ENCODE peak calls at places on chromosomes 16 and 17, in seven cellular contexts. One of them, this sample, is unnamed.

GRCh38 chr16:4391635-4392381 is 20.2 kb downstream of the VASN start:
- DNase-seq in iPS-NIHi11: peak
- DNase-seq in endothelial cell: no peak
- DNase-seq in fibroblast of pulmonary artery: no peak
- DNase-seq in GM13976: no peak
- DNase-seq in skeletal muscle cell: no peak
- DNase-seq in effector CD4-positive, alpha-beta T cell: no peak
- DNase-seq in this sample: no peak

GRCh38 chr16:52634101-52634500 is 87.2 kb upstream of the TOX3 start:
- DNase-seq in effector CD4-positive, alpha-beta T cell: no peak
- DNase-seq in GM13976: no peak
- DNase-seq in endothelial cell: no peak
- DNase-seq in fibroblast of pulmonary artery: no peak
- DNase-seq in skeletal muscle cell: no peak
- DNase-seq in iPS-NIHi11: no peak
- DNase-seq in this sample: no peak

GRCh38 chr16:68715471-68715870 is 21.6 kb upstream of the CDH1 start:
- DNase-seq in iPS-NIHi11: no peak
- DNase-seq in effector CD4-positive, alpha-beta T cell: no peak
- DNase-seq in endothelial cell: no peak
- DNase-seq in GM13976: no peak
- DNase-seq in fibroblast of pulmonary artery: no peak
- DNase-seq in skeletal muscle cell: no peak
- DNase-seq in this sample: no peak

GRCh38 chr17:59427425-59427921 is 96.0 kb downstream of the YPEL2 start:
- DNase-seq in skeletal muscle cell: peak
- DNase-seq in endothelial cell: peak
- DNase-seq in fibroblast of pulmonary artery: peak
- DNase-seq in effector CD4-positive, alpha-beta T cell: no peak
- DNase-seq in iPS-NIHi11: no peak
- DNase-seq in GM13976: peak
- DNase-seq in this sample: peak

GRCh38 chr17:20279631-20280030 is 187.7 kb downstream of the LGALS9B start:
- DNase-seq in skeletal muscle cell: no peak
- DNase-seq in fibroblast of pulmonary artery: no peak
- DNase-seq in effector CD4-positive, alpha-beta T cell: no peak
- DNase-seq in iPS-NIHi11: no peak
- DNase-seq in GM13976: no peak
- DNase-seq in endothelial cell: no peak
- DNase-seq in this sample: no peak

GRCh38 chr17:17759164-17759563 is 77.6 kb downstream of the SREBF1 start:
- DNase-seq in skeletal muscle cell: no peak
- DNase-seq in GM13976: no peak
- DNase-seq in effector CD4-positive, alpha-beta T cell: no peak
- DNase-seq in iPS-NIHi11: no peak
- DNase-seq in fibroblast of pulmonary artery: no peak
- DNase-seq in endothelial cell: no peak
- DNase-seq in this sample: no peak

GRCh38 chr16:80663078-80663477 is 122.3 kb downstream of the DYNLRB2 start:
- DNase-seq in endothelial cell: no peak
- DNase-seq in GM13976: no peak
- DNase-seq in skeletal muscle cell: no peak
- DNase-seq in fibroblast of pulmonary artery: no peak
- DNase-seq in iPS-NIHi11: no peak
- DNase-seq in effector CD4-positive, alpha-beta T cell: no peak
- DNase-seq in this sample: no peak

GRCh38 chr17:7261377-7262191 is 694 bp downstream of the CLDN7 start:
- DNase-seq in GM13976: peak
- DNase-seq in iPS-NIHi11: peak
- DNase-seq in skeletal muscle cell: no peak
- DNase-seq in effector CD4-positive, alpha-beta T cell: no peak
- DNase-seq in endothelial cell: peak
- DNase-seq in fibroblast of pulmonary artery: no peak
- DNase-seq in this sample: no peak

GRCh38 chr16:85707528-85708095 is 18.9 kb upstream of the GINS2 start:
- DNase-seq in fibroblast of pulmonary artery: no peak
- DNase-seq in effector CD4-positive, alpha-beta T cell: no peak
- DNase-seq in skeletal muscle cell: no peak
- DNase-seq in GM13976: no peak
- DNase-seq in iPS-NIHi11: no peak
- DNase-seq in endothelial cell: no peak
- DNase-seq in this sample: no peak

GRCh38 chr17:77445030-77445907 is 304.5 kb downstream of the SEC14L1 start:
- DNase-seq in effector CD4-positive, alpha-beta T cell: peak
- DNase-seq in iPS-NIHi11: no peak
- DNase-seq in endothelial cell: no peak
- DNase-seq in fibroblast of pulmonary artery: peak
- DNase-seq in GM13976: peak
- DNase-seq in skeletal muscle cell: no peak
- DNase-seq in this sample: peak

GRCh38 chr17:8447816-8448215 is 12.1 kb downstream of the NDEL1 start:
- DNase-seq in iPS-NIHi11: peak
- DNase-seq in endothelial cell: no peak
- DNase-seq in skeletal muscle cell: no peak
- DNase-seq in fibroblast of pulmonary artery: no peak
- DNase-seq in effector CD4-positive, alpha-beta T cell: no peak
- DNase-seq in GM13976: no peak
- DNase-seq in this sample: no peak

GRCh38 chr16:31453255-31454204 is 5.8 kb upstream of the ARMC5 start:
- DNase-seq in endothelial cell: no peak
- DNase-seq in fibroblast of pulmonary artery: peak
- DNase-seq in skeletal muscle cell: no peak
- DNase-seq in iPS-NIHi11: no peak
- DNase-seq in GM13976: no peak
- DNase-seq in effector CD4-positive, alpha-beta T cell: no peak
- DNase-seq in this sample: peak

GRCh38 chr16:38941-39892 is 14.2 kb downstream of the POLR3K start:
- DNase-seq in iPS-NIHi11: no peak
- DNase-seq in skeletal muscle cell: no peak
- DNase-seq in endothelial cell: no peak
- DNase-seq in GM13976: peak
- DNase-seq in fibroblast of pulmonary artery: no peak
- DNase-seq in effector CD4-positive, alpha-beta T cell: peak
- DNase-seq in this sample: no peak

GRCh38 chr17:80878876-80879722 is 112.5 kb upstream of the CHMP6 start:
- DNase-seq in iPS-NIHi11: no peak
- DNase-seq in effector CD4-positive, alpha-beta T cell: no peak
- DNase-seq in skeletal muscle cell: no peak
- DNase-seq in GM13976: no peak
- DNase-seq in endothelial cell: no peak
- DNase-seq in fibroblast of pulmonary artery: no peak
- DNase-seq in this sample: no peak

GRCh38 chr16:54748611-54749190 is 182.0 kb upstream of the IRX5 start:
- DNase-seq in fibroblast of pulmonary artery: no peak
- DNase-seq in iPS-NIHi11: no peak
- DNase-seq in skeletal muscle cell: no peak
- DNase-seq in effector CD4-positive, alpha-beta T cell: no peak
- DNase-seq in endothelial cell: no peak
- DNase-seq in GM13976: no peak
- DNase-seq in this sample: no peak

GRCh38 chr17:33142703-33143299 is 150.3 kb downstream of the ASIC2 start:
- DNase-seq in fibroblast of pulmonary artery: peak
- DNase-seq in endothelial cell: peak
- DNase-seq in effector CD4-positive, alpha-beta T cell: no peak
- DNase-seq in GM13976: peak
- DNase-seq in skeletal muscle cell: no peak
- DNase-seq in iPS-NIHi11: peak
- DNase-seq in this sample: no peak

GRCh38 chr16:26015776-26016175 is 324.0 kb downstream of the HS3ST4 start:
- DNase-seq in endothelial cell: no peak
- DNase-seq in GM13976: no peak
- DNase-seq in fibroblast of pulmonary artery: no peak
- DNase-seq in skeletal muscle cell: no peak
- DNase-seq in effector CD4-positive, alpha-beta T cell: no peak
- DNase-seq in iPS-NIHi11: no peak
- DNase-seq in this sample: no peak

GRCh38 chr17:80028030-80028429 is 7.6 kb downstream of the TBC1D16 start:
- DNase-seq in GM13976: no peak
- DNase-seq in effector CD4-positive, alpha-beta T cell: no peak
- DNase-seq in fibroblast of pulmonary artery: no peak
- DNase-seq in skeletal muscle cell: no peak
- DNase-seq in endothelial cell: no peak
- DNase-seq in iPS-NIHi11: no peak
- DNase-seq in this sample: no peak

GRCh38 chr16:19431636-19432340 is 14.1 kb downstream of the TMC5 start:
- DNase-seq in skeletal muscle cell: no peak
- DNase-seq in GM13976: no peak
- DNase-seq in iPS-NIHi11: no peak
- DNase-seq in fibroblast of pulmonary artery: no peak
- DNase-seq in endothelial cell: no peak
- DNase-seq in effector CD4-positive, alpha-beta T cell: no peak
- DNase-seq in this sample: no peak

GRCh38 chr16:2914233-2914632 is 2.5 kb downstream of the FLYWCH1 start:
- DNase-seq in effector CD4-positive, alpha-beta T cell: no peak
- DNase-seq in skeletal muscle cell: no peak
- DNase-seq in GM13976: no peak
- DNase-seq in iPS-NIHi11: no peak
- DNase-seq in endothelial cell: no peak
- DNase-seq in fibroblast of pulmonary artery: no peak
- DNase-seq in this sample: no peak

GRCh38 chr17:45320931-45321461 is 4.2 kb upstream of the MAP3K14 start:
- DNase-seq in iPS-NIHi11: no peak
- DNase-seq in endothelial cell: no peak
- DNase-seq in effector CD4-positive, alpha-beta T cell: no peak
- DNase-seq in fibroblast of pulmonary artery: peak
- DNase-seq in GM13976: no peak
- DNase-seq in skeletal muscle cell: peak
- DNase-seq in this sample: peak

GRCh38 chr17:57499648-57500049 is 243.3 kb downstream of the MSI2 start:
- DNase-seq in skeletal muscle cell: no peak
- DNase-seq in effector CD4-positive, alpha-beta T cell: no peak
- DNase-seq in GM13976: no peak
- DNase-seq in endothelial cell: no peak
- DNase-seq in iPS-NIHi11: no peak
- DNase-seq in fibroblast of pulmonary artery: no peak
- DNase-seq in this sample: no peak

GRCh38 chr17:38967290-38967738 is at the start of gene FBXO47:
- DNase-seq in endothelial cell: peak
- DNase-seq in GM13976: peak
- DNase-seq in iPS-NIHi11: peak
- DNase-seq in skeletal muscle cell: peak
- DNase-seq in fibroblast of pulmonary artery: peak
- DNase-seq in effector CD4-positive, alpha-beta T cell: peak
- DNase-seq in this sample: no peak

GRCh38 chr17:62644487-62645173 is 17.2 kb downstream of the MRC2 start:
- DNase-seq in endothelial cell: no peak
- DNase-seq in effector CD4-positive, alpha-beta T cell: no peak
- DNase-seq in fibroblast of pulmonary artery: no peak
- DNase-seq in iPS-NIHi11: peak
- DNase-seq in GM13976: no peak
- DNase-seq in skeletal muscle cell: no peak
- DNase-seq in this sample: no peak

GRCh38 chr17:66304304-66305174 is 2.1 kb downstream of the PRKCA start:
- DNase-seq in fibroblast of pulmonary artery: peak
- DNase-seq in GM13976: no peak
- DNase-seq in effector CD4-positive, alpha-beta T cell: no peak
- DNase-seq in iPS-NIHi11: peak
- DNase-seq in skeletal muscle cell: no peak
- DNase-seq in endothelial cell: no peak
- DNase-seq in this sample: peak

GRCh38 chr16:84241778-84242177 is 2.0 kb upstream of the KCNG4 start:
- DNase-seq in endothelial cell: no peak
- DNase-seq in fibroblast of pulmonary artery: no peak
- DNase-seq in effector CD4-positive, alpha-beta T cell: no peak
- DNase-seq in GM13976: no peak
- DNase-seq in skeletal muscle cell: no peak
- DNase-seq in iPS-NIHi11: no peak
- DNase-seq in this sample: no peak

GRCh38 chr17:43562679-43563146 is 16.6 kb upstream of the ETV4 start:
- DNase-seq in effector CD4-positive, alpha-beta T cell: no peak
- DNase-seq in fibroblast of pulmonary artery: no peak
- DNase-seq in iPS-NIHi11: no peak
- DNase-seq in GM13976: no peak
- DNase-seq in skeletal muscle cell: no peak
- DNase-seq in endothelial cell: no peak
- DNase-seq in this sample: no peak

GRCh38 chr16:58110590-58111330 is 18.4 kb downstream of the CFAP20 start:
- DNase-seq in GM13976: no peak
- DNase-seq in endothelial cell: no peak
- DNase-seq in iPS-NIHi11: no peak
- DNase-seq in effector CD4-positive, alpha-beta T cell: no peak
- DNase-seq in fibroblast of pulmonary artery: no peak
- DNase-seq in skeletal muscle cell: no peak
- DNase-seq in this sample: no peak

This sample was measured in HCEC 1CT.